ENCODE peak calls at places on chromosomes 1 and 21, in five cellular contexts. F is AG04450, R is psoas muscle, W is GM10248, H is ovary. K is an unnamed sample.

GRCh38 chr21:45607021-45607921 is 36.3 kb upstream of the PCBP3 start:
- DNase-seq in F (no peak), R (no peak), W (no peak), H (no peak), K (no peak)

GRCh38 chr1:206496131-206496793 is 11.1 kb upstream of the RASSF5 start:
- DNase-seq in F (no peak), R (no peak), W (peak), H (no peak), K (no peak)

GRCh38 chr21:16863541-16863940 is 649.3 kb upstream of the CXADR start:
- DNase-seq in F (no peak), R (no peak), W (no peak), H (no peak), K (no peak)

GRCh38 chr1:28281608-28282425 is 22.5 kb downstream of the SESN2 start:
- DNase-seq in F (no peak), R (no peak), W (no peak), H (no peak), K (no peak)

GRCh38 chr1:92476071-92476607 is 10.6 kb downstream of the GFI1 start:
- DNase-seq in F (no peak), R (no peak), W (peak), H (no peak), K (no peak)

GRCh38 chr1:202625416-202626360 is 84.6 kb downstream of the SYT2 start:
- DNase-seq in F (peak), R (peak), W (peak), H (peak), K (peak)

GRCh38 chr1:177181280-177181630 is 10.5 kb downstream of the BRINP2 start:
- DNase-seq in F (no peak), R (no peak), W (peak), H (no peak), K (no peak)

GRCh38 chr1:62082456-62083363 is 111.9 kb upstream of the L1TD1 start:
- DNase-seq in F (no peak), R (no peak), W (peak), H (peak), K (no peak)

GRCh38 chr1:165424454-165425283 is 20.3 kb downstream of the RXRG start:
- DNase-seq in F (no peak), R (no peak), W (no peak), H (peak), K (no peak)

GRCh38 chr1:44119525-44119924 is 904 bp downstream of the KLF17 start:
- DNase-seq in F (no peak), R (no peak), W (no peak), H (no peak), K (no peak)

GRCh38 chr1:53957231-53957818 is 11.2 kb downstream of the LRRC42 start:
- DNase-seq in F (no peak), R (no peak), W (no peak), H (no peak), K (no peak)

GRCh38 chr1:54850737-54851136 is 36.3 kb downstream of the DHCR24 start:
- DNase-seq in F (peak), R (peak), W (no peak), H (no peak), K (no peak)

GRCh38 chr1:213122514-213122929 is 71.5 kb downstream of the RPS6KC1 start:
- DNase-seq in F (peak), R (no peak), W (no peak), H (no peak), K (no peak)

GRCh38 chr1:45306319-45306718 is 20.4 kb upstream of the HPDL start:
- DNase-seq in F (no peak), R (no peak), W (peak), H (no peak), K (no peak)

GRCh38 chr21:45074818-45075605 is 632 bp downstream of the ADARB1 start:
- DNase-seq in F (no peak), R (no peak), W (peak), H (peak), K (no peak)

GRCh38 chr1:99264201-99265021 is at the start of gene PLPPR4:
- DNase-seq in F (no peak), R (peak), W (peak), H (no peak), K (peak)

GRCh38 chr1:26538480-26539412 is 9.2 kb downstream of the RPS6KA1 start:
- DNase-seq in F (no peak), R (no peak), W (peak), H (no peak), K (peak)

GRCh38 chr1:103267893-103268292 is 159.6 kb upstream of the COL11A1 start:
- DNase-seq in F (no peak), R (no peak), W (no peak), H (no peak), K (no peak)

GRCh38 chr1:176227579-176227978 is 20.5 kb upstream of the COP1 start:
- DNase-seq in F (no peak), R (no peak), W (no peak), H (no peak), K (no peak)

GRCh38 chr1:15255582-15256149 is 8.6 kb downstream of the FHAD1 start:
- DNase-seq in F (no peak), R (no peak), W (no peak), H (no peak), K (no peak)

GRCh38 chr1:219442575-219442974 is 170.3 kb downstream of the ZC3H11B start:
- DNase-seq in F (no peak), R (no peak), W (no peak), H (no peak), K (no peak)

GRCh38 chr1:94955767-94956632 is 29.1 kb upstream of the CNN3 start:
- DNase-seq in F (no peak), R (no peak), W (no peak), H (no peak), K (no peak)

GRCh38 chr1:184443624-184444023 is 56.8 kb downstream of the C1orf21 start:
- DNase-seq in F (no peak), R (no peak), W (no peak), H (no peak), K (no peak)

GRCh38 chr1:109425902-109426277 is 358 bp downstream of the PSMA5 start:
- DNase-seq in F (no peak), R (peak), W (no peak), H (no peak), K (peak)

GRCh38 chr1:154958681-154959447 is 2.7 kb downstream of the PYGO2 start:
- DNase-seq in F (no peak), R (peak), W (no peak), H (no peak), K (no peak)

GRCh38 chr1:32220746-32221580 is 1.2 kb downstream of the TMEM234 start:
- DNase-seq in F (no peak), R (no peak), W (no peak), H (no peak), K (no peak)

GRCh38 chr1:228033376-228033775 is 26.6 kb downstream of the WNT3A start:
- DNase-seq in F (no peak), R (no peak), W (no peak), H (no peak), K (no peak)

GRCh38 chr1:228029281-228029680 is 22.5 kb downstream of the WNT3A start:
- DNase-seq in F (no peak), R (no peak), W (no peak), H (no peak), K (no peak)

GRCh38 chr1:228032041-228032440 is 25.2 kb downstream of the WNT3A start:
- DNase-seq in F (no peak), R (no peak), W (no peak), H (no peak), K (no peak)

GRCh38 chr1:228030451-228031201 is 23.8 kb downstream of the WNT3A start:
- DNase-seq in F (no peak), R (no peak), W (peak), H (no peak), K (no peak)

DNA sequence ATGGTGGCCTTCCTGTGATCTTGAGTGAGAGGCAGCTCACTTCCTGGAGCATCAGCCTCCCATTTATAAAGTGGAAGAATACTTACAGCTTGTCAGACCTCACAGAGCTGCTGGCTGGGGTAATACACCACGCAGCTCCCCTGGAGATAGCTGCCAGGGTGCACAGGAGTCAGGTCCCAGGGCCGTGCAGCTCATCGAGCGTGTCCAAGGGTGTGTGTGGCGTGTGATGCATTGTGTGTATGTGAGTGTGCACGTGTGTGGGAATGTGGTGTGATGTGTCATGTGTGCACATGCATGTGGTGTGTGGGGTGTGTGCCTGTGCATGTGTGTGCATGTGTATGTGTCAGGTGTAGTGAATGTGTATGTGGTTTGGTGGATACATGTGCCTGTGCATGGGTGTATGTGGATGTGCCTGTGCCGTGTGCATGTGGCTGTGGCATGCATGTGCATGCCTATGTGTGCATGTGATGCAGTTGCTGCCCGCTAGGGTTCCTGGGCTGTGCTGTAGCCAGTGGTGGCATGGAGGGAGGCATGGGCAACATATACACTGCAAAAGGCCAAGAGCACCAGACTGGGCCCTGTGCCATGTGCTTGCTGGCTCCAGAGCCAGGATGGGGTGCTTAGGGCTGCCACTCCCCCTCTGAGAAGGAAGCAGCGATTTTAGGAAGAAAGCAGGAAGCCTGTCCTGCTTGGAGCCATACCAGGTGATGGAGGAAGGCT is 24.6 kb downstream of the WNT3A start:
- DNase-seq in F (no peak), R (no peak), W (no peak), H (no peak), K (no peak)
- TF ChIP-seq CTCF in F (no peak), R (no peak), W (no peak), H (no peak), K (no peak)

GRCh38 chr1:42934541-42935312 is 23.9 kb downstream of the SLC2A1 start:
- DNase-seq in F (no peak), R (no peak), W (no peak), H (no peak), K (no peak)
- TF ChIP-seq CTCF in F (no peak), R (no peak), W (no peak), H (no peak), K (no peak)

GRCh38 chr1:20242890-20243479 is 47.7 kb upstream of the VWA5B1 start:
- DNase-seq in F (no peak), R (no peak), W (no peak), H (no peak), K (no peak)
- TF ChIP-seq CTCF in F (no peak), R (no peak), W (no peak), H (no peak), K (no peak)

DNA sequence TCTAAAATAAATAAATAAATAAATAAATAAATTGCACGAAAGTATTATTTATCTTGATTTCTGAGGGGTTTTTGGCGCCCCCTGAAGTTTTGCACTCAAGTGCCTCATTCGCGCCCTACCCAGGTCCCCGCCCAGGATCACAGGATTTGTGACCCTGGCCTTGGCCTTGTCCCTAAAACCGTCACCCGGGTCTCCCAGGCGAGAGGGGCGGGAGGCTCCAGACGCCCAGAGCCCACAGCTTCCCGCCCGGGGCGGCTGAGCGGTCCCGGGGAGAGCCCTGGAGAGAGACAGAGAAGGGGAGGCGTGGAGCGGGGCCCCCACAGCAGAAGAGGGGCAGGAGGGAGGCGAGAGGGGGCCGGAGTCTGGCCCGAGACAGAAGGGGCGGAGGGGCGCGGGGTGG is 91.8 kb upstream of the CASZ1 start:
- DNase-seq in F (no peak), R (no peak), W (no peak), H (no peak), K (no peak)
- TF ChIP-seq CTCF in F (no peak), R (no peak), W (no peak), H (no peak), K (no peak)

GRCh38 chr1:18149113-18149641 is 41.6 kb downstream of the IGSF21 start:
- DNase-seq in F (no peak), R (no peak), W (no peak), H (no peak), K (no peak)
- TF ChIP-seq CTCF in F (no peak), R (no peak), W (no peak), H (no peak), K (no peak)

GRCh38 chr1:200634449-200635122 is 14.0 kb upstream of the KIF14 start:
- DNase-seq in F (no peak), R (no peak), W (no peak), H (no peak), K (no peak)

GRCh38 chr1:200641175-200641489 is 20.6 kb upstream of the KIF14 start:
- DNase-seq in F (no peak), R (no peak), W (no peak), H (no peak), K (no peak)

GRCh38 chr1:200636681-200637080 is 16.1 kb upstream of the KIF14 start:
- DNase-seq in F (no peak), R (no peak), W (no peak), H (no peak), K (no peak)

GRCh38 chr1:200640373-200641174 is 20.0 kb upstream of the KIF14 start:
- DNase-seq in F (no peak), R (no peak), W (no peak), H (no peak), K (no peak)

GRCh38 chr1:200638073-200638472 is 17.5 kb upstream of the KIF14 start:
- DNase-seq in F (no peak), R (no peak), W (no peak), H (no peak), K (no peak)
- TF ChIP-seq CTCF in F (no peak), R (no peak), W (no peak), H (no peak), K (no peak)

DNA sequence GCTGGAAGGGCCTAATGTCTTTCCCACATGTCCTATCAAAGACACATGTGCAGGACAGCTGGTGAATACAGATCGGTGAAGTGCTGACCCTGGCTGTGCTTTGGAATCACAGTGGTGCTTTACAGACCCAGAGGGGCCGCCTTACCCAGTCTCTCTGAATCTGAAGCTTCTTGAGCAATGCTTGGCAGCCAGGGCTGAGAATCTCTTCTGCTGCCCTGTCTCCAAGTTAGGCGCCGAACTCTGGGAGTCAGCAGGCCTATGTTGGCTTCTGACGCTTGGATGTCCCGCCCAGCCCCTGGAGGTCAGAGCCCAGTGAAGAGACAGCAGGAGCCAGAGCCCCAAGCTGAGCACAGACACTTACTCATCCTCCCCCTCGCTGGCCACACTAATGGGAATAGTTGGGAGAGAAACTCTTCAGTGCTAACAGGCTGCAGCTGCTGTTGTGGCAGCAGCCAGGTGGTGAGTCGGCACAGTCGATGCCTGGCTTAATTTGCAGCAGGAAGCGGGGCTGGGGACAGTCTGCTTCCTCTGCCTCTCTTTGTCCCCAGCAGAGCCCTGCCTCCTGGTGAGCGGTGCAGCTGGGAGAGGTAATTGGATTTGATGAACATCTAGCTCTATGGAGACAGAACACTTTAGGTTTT is 68.1 kb downstream of the URB2 start:
- DNase-seq in F (peak), R (peak), W (no peak), H (peak), K (peak)
- TF ChIP-seq CTCF in F (no peak), R (no peak), W (no peak), H (no peak), K (no peak)

GRCh38 chr1:90044346-90044745 is 49.4 kb downstream of the ZNF326 start:
- DNase-seq in F (no peak), R (no peak), W (no peak), H (no peak), K (no peak)

GRCh38 chr1:90045853-90046563 is 51.1 kb downstream of the ZNF326 start:
- DNase-seq in F (no peak), R (no peak), W (peak), H (no peak), K (no peak)

GRCh38 chr1:90043573-90043972 is 48.7 kb downstream of the ZNF326 start:
- DNase-seq in F (no peak), R (no peak), W (no peak), H (no peak), K (no peak)

DNA sequence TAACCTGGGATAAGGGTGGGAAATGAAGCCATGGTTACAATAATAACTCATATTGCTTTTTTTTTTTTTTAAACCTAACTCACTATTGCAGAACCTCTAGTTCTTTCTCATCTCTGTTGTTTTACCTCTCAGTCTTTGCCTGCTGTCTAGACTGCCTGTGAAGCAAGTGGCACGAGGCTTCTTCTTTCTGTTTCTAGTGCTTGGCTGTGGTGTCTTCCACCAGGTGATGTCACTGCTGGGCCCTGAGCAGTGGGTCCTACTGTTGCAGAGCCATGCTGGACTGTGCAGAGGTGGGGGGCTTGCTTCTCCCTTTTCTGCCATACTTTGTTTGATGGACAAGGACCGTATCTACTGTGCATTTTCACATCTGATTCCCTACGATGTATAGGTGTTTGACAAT is 51.7 kb downstream of the ZNF326 start:
- DNase-seq in F (no peak), R (no peak), W (peak), H (no peak), K (no peak)
- TF ChIP-seq CTCF in F (no peak), R (no peak), W (peak), H (no peak), K (no peak)